ENCODE peak calls at places on chromosomes 3 and 15, in four cellular contexts. K, T, C and B are unnamed samples.

GRCh38 chr15:37425541-37425940 is 325.2 kb upstream of the MEIS2 start:
- DNase-seq in K (no peak), T (no peak), C (no peak), B (no peak)

GRCh38 chr3:128807186-128807830 is 72.1 kb upstream of the ACAD9 start:
- DNase-seq in K (no peak), T (no peak), C (no peak), B (no peak)

GRCh38 chr15:64902863-64903262 is 8.8 kb upstream of the ANKDD1A start:
- DNase-seq in K (no peak), T (no peak), C (no peak), B (no peak)

GRCh38 chr3:52292247-52293065 is 4.8 kb downstream of the GLYCTK start:
- DNase-seq in K (no peak), T (no peak), C (no peak), B (no peak)

GRCh38 chr15:26628879-26629529 is 143.9 kb downstream of the GABRB3 start:
- DNase-seq in K (no peak), T (peak; percentile 85), C (peak; percentile 86), B (no peak)

GRCh38 chr15:60639502-60639901 is 160.6 kb upstream of the ICE2 start:
- DNase-seq in K (no peak), T (no peak), C (no peak), B (no peak)

GRCh38 chr3:188746291-188746783 is 425.4 kb upstream of the TPRG1 start:
- DNase-seq in K (no peak), T (no peak), C (no peak), B (no peak)

GRCh38 chr3:134460965-134461364 is 24.8 kb downstream of the ANAPC13 start:
- DNase-seq in K (no peak), T (no peak), C (no peak), B (no peak)

GRCh38 chr3:27713435-27713880 is 8.7 kb downstream of the EOMES start:
- DNase-seq in K (no peak), T (no peak), C (peak; percentile 61), B (no peak)

GRCh38 chr3:138774529-138775253 is 60.0 kb downstream of the PIK3CB start:
- DNase-seq in K (peak; percentile 75), T (peak; percentile 45), C (peak; percentile 4), B (peak; percentile 83)

GRCh38 chr15:75191235-75191634 is 10.4 kb upstream of the C15orf39 start:
- DNase-seq in K (no peak), T (no peak), C (no peak), B (no peak)

GRCh38 chr3:64438837-64439236 is 213.6 kb upstream of the PRICKLE2 start:
- DNase-seq in K (no peak), T (no peak), C (no peak), B (no peak)
- TF ChIP-seq JUND in K (no peak), T (no peak), C (no peak), B (no peak)

GRCh38 chr3:89474333-89475130 is 367.1 kb downstream of the EPHA3 start:
- DNase-seq in K (no peak), T (no peak), C (no peak), B (peak; percentile 55)
- TF ChIP-seq JUND in K (no peak), T (no peak), C (no peak), B (no peak)

DNA sequence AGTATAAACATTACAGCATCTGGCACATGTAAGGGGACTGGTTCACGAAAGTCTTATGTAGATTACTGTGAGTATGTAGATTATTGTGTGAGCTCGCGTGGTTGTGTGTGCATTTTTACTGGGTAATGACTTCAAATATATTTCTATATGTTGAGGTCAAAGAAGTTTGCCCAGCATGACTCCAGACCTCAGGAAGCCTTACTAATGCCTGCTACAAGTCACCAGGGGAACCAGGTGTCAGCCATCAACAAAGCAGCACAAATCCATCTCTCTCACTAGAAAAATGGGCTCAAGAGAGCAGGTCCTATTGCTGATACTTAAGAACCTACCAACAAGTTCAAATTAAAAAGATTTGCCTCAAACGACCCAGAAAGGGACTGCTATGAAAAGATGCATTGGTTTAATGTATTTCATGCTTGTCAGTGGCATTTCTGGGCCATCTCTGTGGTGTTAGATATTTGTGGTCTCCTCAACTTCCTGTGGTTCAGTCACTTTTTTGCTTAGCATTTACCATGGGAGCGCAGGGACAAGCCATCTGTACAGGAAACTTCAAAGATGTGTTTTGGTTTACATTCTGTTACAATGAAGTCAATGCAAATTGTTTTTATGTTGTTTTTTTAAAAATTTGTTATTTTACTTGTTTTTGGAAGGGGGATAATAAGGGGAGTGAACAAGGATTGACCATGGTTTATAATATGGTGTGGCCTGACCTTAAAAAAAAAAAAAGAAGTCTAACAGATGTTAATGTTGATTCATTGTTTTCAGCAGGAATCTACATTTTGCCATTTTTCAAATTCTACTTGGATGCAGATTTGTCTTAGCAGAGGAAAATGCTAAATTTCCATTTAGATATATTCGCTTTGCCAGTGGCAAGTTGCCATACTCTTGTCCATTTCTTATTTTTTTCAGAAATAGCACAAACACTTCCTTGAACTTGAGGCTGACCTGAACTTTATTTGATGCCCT is 172.1 kb upstream of the ADAMTS9 start:
- DNase-seq in K (no peak), T (no peak), C (no peak), B (no peak)
- TF ChIP-seq JUND in K (no peak), T (no peak), C (no peak), B (no peak)

GRCh38 chr3:132800958-132801357 is 78.7 kb upstream of the NPHP3 start:
- DNase-seq in K (no peak), T (no peak), C (no peak), B (no peak)
- TF ChIP-seq JUND in K (no peak), T (no peak), C (no peak), B (no peak)

DNA sequence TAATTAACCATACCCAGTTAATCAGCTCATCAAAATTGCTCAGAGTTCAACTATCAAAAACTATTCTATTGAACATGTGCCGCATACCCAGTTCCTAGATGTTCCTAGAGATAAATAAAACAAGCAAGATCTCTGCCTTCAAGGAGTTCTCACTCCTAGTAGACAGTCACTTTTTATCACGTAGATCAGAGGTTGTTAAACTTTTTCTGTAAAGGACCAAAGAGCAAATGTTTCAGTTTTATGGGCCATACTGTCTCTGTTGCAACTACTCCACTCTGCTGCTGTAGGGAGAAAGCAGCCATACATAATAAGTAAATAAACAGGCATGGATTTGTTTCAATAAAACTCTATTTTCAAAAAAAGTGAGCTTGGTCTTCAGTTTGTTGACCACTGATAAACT is 7.9 kb downstream of the FBN1 start:
- DNase-seq in K (no peak), T (no peak), C (no peak), B (no peak)
- TF ChIP-seq JUND in K (no peak), T (no peak), C (no peak), B (no peak)

GRCh38 chr3:48466386-48467109 is 20.0 kb downstream of the ATRIP start:
- DNase-seq in K (no peak), T (no peak), C (no peak), B (no peak)

GRCh38 chr3:48465237-48465530 is 18.6 kb downstream of the ATRIP start:
- DNase-seq in K (no peak), T (no peak), C (no peak), B (no peak)

GRCh38 chr3:48464713-48465221 is 18.2 kb downstream of the ATRIP start:
- DNase-seq in K (no peak), T (no peak), C (no peak), B (no peak)

GRCh38 chr3:48467110-48467454 is 20.5 kb downstream of the ATRIP start:
- DNase-seq in K (no peak), T (no peak), C (no peak), B (no peak)

DNA sequence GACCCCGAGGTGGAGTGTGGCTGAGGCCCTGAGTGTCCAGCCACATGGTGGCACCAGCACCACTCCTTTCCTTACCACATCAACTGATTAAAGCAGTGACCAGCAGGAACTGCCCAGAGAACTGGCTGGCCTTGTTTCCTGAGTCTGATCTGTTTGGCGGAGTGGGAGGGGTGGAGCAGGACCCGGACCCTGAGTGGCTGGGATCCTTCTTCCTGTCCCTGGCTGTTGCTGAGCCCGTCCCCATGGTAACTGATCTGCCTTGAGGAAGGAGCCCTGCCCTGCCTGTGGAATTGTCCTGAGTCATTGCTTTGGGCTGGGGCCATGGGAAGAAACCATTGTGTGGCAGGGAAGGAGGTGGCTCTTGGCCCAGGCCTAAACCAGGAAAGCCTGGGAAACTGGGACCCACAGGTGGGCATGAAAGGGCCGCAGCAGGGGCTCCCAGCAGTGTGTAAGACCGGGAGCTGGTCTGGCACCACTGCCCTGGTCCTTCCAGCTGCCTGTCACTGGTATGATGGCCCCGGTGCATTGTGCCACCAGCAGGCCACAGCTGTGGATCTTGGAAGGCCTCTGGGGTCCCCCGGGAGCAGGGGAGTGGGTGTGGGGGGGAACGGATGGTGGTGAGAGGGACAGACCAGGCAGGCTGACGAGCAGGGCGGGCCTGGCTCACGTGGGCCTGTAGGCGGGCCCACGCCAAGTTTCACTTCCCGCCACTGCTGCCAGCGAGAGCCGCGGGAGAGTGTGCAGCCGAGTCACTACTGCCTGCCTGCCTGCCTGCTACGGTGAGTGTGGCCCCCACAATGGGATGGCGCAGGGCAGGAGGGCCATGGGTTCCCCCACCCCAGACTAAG is 19.2 kb downstream of the ATRIP start:
- DNase-seq in K (peak; percentile 96), T (peak; percentile 88), C (peak; percentile 87), B (peak; percentile 96)
- TF ChIP-seq JUND in K (no peak), T (peak; percentile 67), C (peak; percentile 52), B (no peak)